ENCODE peak calls at places on chromosomes 4 and X, in seven cellular contexts. N is RWPE1; Q is NCI-H1092 treated with DMSO at 0.1 percent for 48 hours; H is stimulated activated CD4-positive, alpha-beta T cell treated with anti-CD3 and anti-CD28 coated beads, TNF-alpha, amount 100 ng/mL, for 48 hours; A is activated CD4-positive, alpha-beta T cell treated with anti-CD3 and anti-CD28 coated beads, Interleukin-2, amount 50 U/mL, for 1 hour; O is NCI-H1105; B is HFFc6. F is an unnamed sample.

GRCh38 chrX:19839770-19840254 is 47.6 kb downstream of the SH3KBP1 start:
- DNase-seq in A (no peak), H (no peak), B (no peak), Q (no peak), O (no peak), N (peak), F (no peak)

GRCh38 chr4:70600305-70600704 is 8.2 kb downstream of the AMBN start:
- DNase-seq in B (no peak), A (no peak), N (no peak), Q (no peak), O (no peak), H (no peak), F (no peak)

GRCh38 chrX:4547218-4547836 is 833.9 kb upstream of the PRKX start:
- DNase-seq in B (peak), Q (peak), A (peak), H (no peak), N (no peak), O (no peak), F (peak)

GRCh38 chrX:22952011-22952410 is 47.7 kb upstream of the DDX53 start:
- DNase-seq in O (no peak), Q (peak), N (no peak), B (no peak), H (no peak), A (no peak), F (no peak)

GRCh38 chrX:38699116-38699515 is 102.1 kb upstream of the MID1IP1 start:
- DNase-seq in B (no peak), O (no peak), H (no peak), N (no peak), A (no peak), Q (no peak), F (no peak)

GRCh38 chr4:5292091-5292490 is 240.8 kb downstream of the STK32B start:
- DNase-seq in H (no peak), N (no peak), A (no peak), O (peak), B (no peak), Q (peak), F (no peak)

GRCh38 chrX:47199286-47199685 is 5.7 kb downstream of the UBA1 start:
- DNase-seq in Q (no peak), N (no peak), O (no peak), H (no peak), B (no peak), A (no peak), F (no peak)

GRCh38 chr4:71411976-71412375 is 73.2 kb downstream of the SLC4A4 start:
- DNase-seq in N (no peak), A (no peak), B (peak), Q (no peak), O (no peak), H (no peak), F (no peak)

GRCh38 chr4:83889802-83890201 is 353.9 kb downstream of the GPAT3 start:
- DNase-seq in A (no peak), Q (no peak), O (no peak), B (peak), H (no peak), N (peak), F (no peak)

GRCh38 chr4:133146574-133147198 is 2.4 kb upstream of the PCDH10 start:
- DNase-seq in B (peak), N (no peak), H (no peak), A (no peak), Q (peak), O (peak), F (no peak)

GRCh38 chrX:17738737-17739535 is 1.6 kb downstream of the SCML1 start:
- DNase-seq in Q (no peak), A (no peak), B (no peak), N (no peak), O (no peak), H (no peak), F (no peak)

GRCh38 chr4:16952462-16952871 is 54.0 kb upstream of the LDB2 start:
- DNase-seq in B (no peak), N (no peak), H (no peak), A (no peak), O (no peak), Q (no peak), F (no peak)

GRCh38 chr4:3719836-3720235 is 46.3 kb upstream of the ADRA2C start:
- DNase-seq in Q (no peak), O (no peak), B (no peak), A (no peak), H (no peak), N (no peak), F (no peak)

GRCh38 chr4:56414135-56414675 is 21.2 kb downstream of the PPAT start:
- DNase-seq in Q (no peak), N (no peak), A (no peak), O (no peak), B (no peak), H (no peak), F (no peak)

GRCh38 chr4:95693594-95693993 is 144.8 kb upstream of the UNC5C start:
- DNase-seq in N (no peak), A (no peak), Q (peak), O (no peak), H (no peak), B (no peak), F (no peak)

GRCh38 chr4:8641256-8641655 is 48.7 kb downstream of the CPZ start:
- DNase-seq in H (no peak), A (no peak), Q (no peak), B (no peak), O (no peak), N (no peak), F (no peak)

GRCh38 chrX:4668802-4669536 is 955.5 kb upstream of the PRKX start:
- DNase-seq in Q (no peak), O (no peak), N (no peak), H (no peak), B (no peak), A (no peak), F (no peak)

GRCh38 chr4:138609943-138610350 is 367.8 kb upstream of the SLC7A11 start:
- DNase-seq in A (no peak), Q (no peak), N (no peak), B (peak), H (no peak), O (no peak), F (no peak)

GRCh38 chr4:3365326-3365725 is 72.5 kb downstream of the RGS12 start:
- DNase-seq in Q (no peak), N (no peak), O (no peak), H (no peak), B (no peak), A (no peak), F (no peak)

GRCh38 chr4:77036206-77036605 is 39.6 kb downstream of the CCNI start:
- DNase-seq in Q (no peak), N (no peak), H (no peak), A (no peak), B (peak), O (no peak), F (no peak)

GRCh38 chrX:129544780-129545179 is 4.7 kb downstream of the OCRL start:
- DNase-seq in H (no peak), B (no peak), N (no peak), A (no peak), O (no peak), Q (no peak), F (no peak)

GRCh38 chr4:138650917-138651564 is 364.5 kb upstream of the NOCT start:
- DNase-seq in Q (no peak), O (no peak), N (peak), H (no peak), A (no peak), B (peak), F (no peak)

GRCh38 chr4:36349904-36350554 is 68.6 kb downstream of the DTHD1 start:
- DNase-seq in O (no peak), Q (no peak), A (no peak), B (no peak), H (no peak), N (no peak), F (no peak)

GRCh38 chr4:96473246-96473645 is 633.4 kb downstream of the PDHA2 start:
- DNase-seq in Q (no peak), O (no peak), H (no peak), N (no peak), B (no peak), A (no peak), F (no peak)

GRCh38 chrX:125444659-125445058 is 125.0 kb downstream of the TEX13C start:
- DNase-seq in B (no peak), Q (no peak), H (no peak), A (no peak), N (no peak), O (no peak), F (no peak)

GRCh38 chrX:38868941-38869378 is 67.7 kb downstream of the MID1IP1 start:
- DNase-seq in O (no peak), A (no peak), N (peak), Q (no peak), B (peak), H (no peak), F (no peak)

GRCh38 chr4:53734584-53735363 is 143.5 kb upstream of the LNX1 start:
- DNase-seq in O (no peak), N (peak), B (peak), Q (no peak), H (no peak), A (no peak), F (no peak)

GRCh38 chr4:88283661-88284377 is 542 bp downstream of the PPM1K start:
- DNase-seq in H (peak), O (peak), B (peak), A (peak), Q (peak), N (peak), F (peak)

GRCh38 chrX:65688403-65688881 is 21.0 kb downstream of the MSN start:
- DNase-seq in A (no peak), Q (no peak), N (peak), B (peak), H (no peak), O (no peak), F (no peak)

GRCh38 chr4:176788248-176788647 is 4.5 kb downstream of the VEGFC start:
- DNase-seq in N (no peak), B (no peak), A (no peak), H (no peak), Q (no peak), O (no peak), F (no peak)

GRCh38 chr4:88818650-88819470 is 121.2 kb upstream of the NAP1L5 start:
- DNase-seq in N (peak), A (peak), H (peak), O (peak), Q (peak), B (peak), F (peak)

GRCh38 chr4:26468977-26469376 is 21.3 kb downstream of the CCKAR start:
- DNase-seq in A (no peak), Q (no peak), O (no peak), B (no peak), N (no peak), H (no peak), F (no peak)

GRCh38 chr4:75908555-75908954 is 6.3 kb upstream of the PPEF2 start:
- DNase-seq in O (no peak), A (no peak), N (no peak), H (no peak), B (no peak), Q (no peak), F (no peak)

GRCh38 chr4:141646969-141647368 is 10.6 kb downstream of the IL15 start:
- DNase-seq in O (no peak), A (no peak), Q (no peak), H (no peak), N (no peak), B (no peak), F (no peak)

GRCh38 chr4:137614491-137614890 is 82.2 kb upstream of the PCDH18 start:
- DNase-seq in N (no peak), H (no peak), B (no peak), O (no peak), Q (peak), A (no peak), F (no peak)

GRCh38 chrX:32408389-32408788 is 803.0 kb downstream of the DMD start:
- DNase-seq in H (no peak), N (no peak), A (peak), B (no peak), Q (no peak), O (no peak), F (no peak)

GRCh38 chrX:97743014-97743413 is 859.3 kb downstream of the RPA4 start:
- DNase-seq in O (no peak), B (no peak), H (no peak), A (no peak), N (no peak), Q (no peak), F (no peak)

GRCh38 chr4:21638171-21638715 is 310.3 kb downstream of the KCNIP4 start:
- DNase-seq in H (no peak), N (no peak), A (no peak), Q (no peak), O (no peak), B (no peak), F (no peak)

GRCh38 chr4:88743696-88744095 is 46.1 kb upstream of the NAP1L5 start:
- DNase-seq in Q (no peak), O (no peak), B (peak), H (no peak), N (no peak), A (no peak), F (no peak)

F was measured in prostate gland.